ENCODE peak calls at places on chromosomes 12 and 14, in nine cellular contexts. O is left ventricle myocardium inferior; D is tibial artery; W is mesendoderm; V is cardiac muscle cell; R is CD8-positive, alpha-beta T cell; U is heart left ventricle; F is colonic mucosa; X is SJSA1. H is an unnamed sample.

GRCh38 chr14:88411039-88411438 is 25.6 kb downstream of the SPATA7 start:
- DNase-seq in O (no peak), D (no peak), W (peak; percentile 41), V (no peak), R (no peak), U (no peak), F (no peak), X (no peak), H (no peak)

GRCh38 chr12:46187023-46187422 is 81.8 kb downstream of the SLC38A1 start:
- DNase-seq in O (peak; percentile 39), D (no peak), W (no peak), V (peak; percentile 88), R (no peak), U (peak; percentile 38), F (no peak), X (no peak), H (no peak)

GRCh38 chr12:122366685-122367475 is 55.6 kb downstream of the CLIP1 start:
- DNase-seq in O (no peak), D (peak; percentile 74), W (peak; percentile 98), V (peak; percentile 91), R (no peak), U (no peak), F (no peak), X (peak; percentile 73), H (no peak)

GRCh38 chr12:112792306-112792705 is 758 bp downstream of the RPH3A start:
- DNase-seq in O (no peak), D (no peak), W (no peak), V (no peak), R (no peak), U (no peak), F (no peak), X (no peak), H (no peak)

GRCh38 chr14:91350813-91351507 is 66.7 kb downstream of the CCDC88C start:
- DNase-seq in O (no peak), D (no peak), W (no peak), V (no peak), R (no peak), U (no peak), F (no peak), X (no peak), H (peak; percentile 41)

GRCh38 chr12:123516221-123516780 is 17.2 kb downstream of the RILPL1 start:
- DNase-seq in O (no peak), D (no peak), W (peak; percentile 68), V (no peak), R (no peak), U (no peak), F (no peak), X (no peak), H (no peak)

GRCh38 chr12:2358986-2359658 is 306.3 kb downstream of the CACNA1C start:
- DNase-seq in O (no peak), D (no peak), W (no peak), V (peak; percentile 27), R (no peak), U (peak; percentile 16), F (no peak), X (no peak), H (no peak)

GRCh38 chr14:86673523-86673969 is 1143.6 kb downstream of the FLRT2 start:
- DNase-seq in O (no peak), D (no peak), W (peak; percentile 22), V (no peak), R (no peak), U (no peak), F (no peak), X (no peak), H (peak; percentile 49)

GRCh38 chr14:64363265-64363840 is 24.8 kb upstream of the MTHFD1 start:
- DNase-seq in O (no peak), D (no peak), W (peak; percentile 48), V (peak; percentile 46), R (no peak), U (no peak), F (no peak), X (no peak), H (no peak)

GRCh38 chr12:56687225-56688128 is 607 bp downstream of the PTGES3 start:
- DNase-seq in O (peak; percentile 49), D (peak; percentile 59), W (no peak), V (peak; percentile 42), R (peak; percentile 36), U (peak; percentile 62), F (peak; percentile 67), X (no peak), H (no peak)

GRCh38 chr14:75636100-75636692 is 24.5 kb downstream of the ERG28 start:
- DNase-seq in O (no peak), D (no peak), W (peak; percentile 38), V (peak; percentile 70), R (no peak), U (no peak), F (no peak), X (no peak), H (no peak)

GRCh38 chr12:120194226-120194533 is 335 bp downstream of the GCN1 start:
- DNase-seq in O (no peak), D (no peak), W (peak; percentile 28), V (no peak), R (no peak), U (no peak), F (no peak), X (no peak), H (no peak)

GRCh38 chr12:108468149-108468968 is 46.7 kb upstream of the FICD start:
- DNase-seq in O (no peak), D (no peak), W (peak; percentile 66), V (peak; percentile 58), R (no peak), U (no peak), F (peak; percentile 23), X (no peak), H (no peak)

GRCh38 chr14:74979442-74980397 is 23.0 kb upstream of the EIF2B2 start:
- DNase-seq in O (no peak), D (peak; percentile 69), W (peak; percentile 92), V (peak; percentile 47), R (no peak), U (no peak), F (no peak), X (no peak), H (peak; percentile 71)

GRCh38 chr14:56659361-56659760 is 79.8 kb downstream of the TMEM260 start:
- DNase-seq in O (no peak), D (no peak), W (peak; percentile 88), V (no peak), R (no peak), U (no peak), F (no peak), X (no peak), H (no peak)

GRCh38 chr12:56229082-56229481 is 769 bp upstream of the SLC39A5 start:
- DNase-seq in O (no peak), D (no peak), W (peak; percentile 37), V (no peak), R (no peak), U (no peak), F (no peak), X (no peak), H (no peak)

DNA sequence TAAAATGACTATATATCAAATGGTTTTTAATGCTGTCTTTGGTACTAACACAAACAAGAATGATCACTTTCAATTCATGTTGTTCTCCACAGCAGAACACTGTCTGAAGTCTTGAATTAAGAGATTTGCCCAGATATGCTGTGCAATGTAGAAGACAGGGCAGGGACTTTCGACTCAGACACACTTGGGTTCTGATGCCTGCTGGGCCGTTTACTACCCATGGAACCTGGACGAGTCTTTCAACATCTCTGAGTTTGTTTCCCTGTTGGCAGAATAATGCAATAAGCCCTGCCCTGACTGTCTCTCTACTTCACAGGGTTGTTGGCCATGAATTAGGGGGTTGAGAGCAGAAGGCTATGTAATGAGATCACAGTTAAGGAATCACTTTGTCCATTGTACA is 162.6 kb upstream of the TMPO start:
- DNase-seq in O (no peak), D (no peak), W (no peak), V (peak; percentile 31), R (no peak), U (no peak), F (no peak), X (no peak), H (no peak)
- H3K27ac ChIP-seq in O (no peak overlapping the region), D (no peak overlapping the region), W (peak overlapping the region; percentile 29), V (no peak overlapping the region), R (no peak overlapping the region), U (no peak overlapping the region), F (no peak overlapping the region), X (peak overlapping the region; percentile 1), H (peak overlapping the region; percentile 85)

GRCh38 chr12:7387289-7387688 is 56.7 kb downstream of the CD163L1 start:
- DNase-seq in O (no peak), D (no peak), W (no peak), V (no peak), R (no peak), U (no peak), F (no peak), X (no peak), H (no peak)

DNA sequence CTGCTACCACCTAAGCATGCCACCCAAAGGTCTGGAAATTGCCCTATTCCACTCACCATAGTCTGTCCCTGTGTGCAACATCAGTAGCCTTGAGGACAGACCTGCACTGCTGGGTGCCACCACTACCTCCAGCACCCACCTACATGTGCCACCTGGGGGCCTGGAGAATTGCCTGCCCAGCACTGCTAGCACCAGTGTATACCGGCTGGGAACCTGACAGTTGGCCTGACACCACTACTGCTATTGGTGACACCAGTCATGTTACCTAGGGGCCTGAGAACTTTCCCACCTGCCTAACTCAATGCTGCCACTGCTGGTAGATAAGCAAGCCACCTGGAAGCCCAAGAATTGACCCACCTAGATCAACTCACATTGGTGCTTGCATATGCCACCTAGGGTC is 60.8 kb downstream of the CD163L1 start:
- DNase-seq in O (no peak), D (no peak), W (no peak), V (no peak), R (no peak), U (no peak), F (no peak), X (no peak), H (no peak)
- H3K4me1 ChIP-seq in O (no peaks in the 10 kb centered on the region), D (no peaks in the 10 kb centered on the region), W (no peaks in the 10 kb centered on the region), V (no peaks in the 10 kb centered on the region), R (no peaks in the 10 kb centered on the region), U (no peaks in the 10 kb centered on the region), F (no peaks in the 10 kb centered on the region), X (no peaks in the 10 kb centered on the region), H (no peaks in the 10 kb centered on the region)

DNA sequence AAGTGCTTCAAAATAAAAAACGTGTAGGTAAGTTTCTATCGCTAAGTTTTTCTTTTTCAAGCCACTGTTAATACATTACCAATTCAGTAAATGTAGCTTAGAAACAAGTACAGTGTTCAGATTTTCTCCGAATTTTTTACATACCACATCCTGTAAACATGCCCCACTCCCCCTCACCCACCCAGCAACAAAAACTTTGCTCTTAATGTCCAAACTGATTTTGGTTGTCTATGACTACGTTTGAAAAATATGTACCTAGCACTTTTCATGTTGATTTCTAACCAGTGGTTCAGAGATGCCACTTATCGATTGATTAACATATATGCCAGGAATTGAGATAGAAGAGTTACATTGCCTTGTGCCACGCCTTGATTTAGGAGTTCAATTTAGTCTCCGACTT is 663 bp upstream of the LIN7A start:
- DNase-seq in O (no peak), D (no peak), W (no peak), V (no peak), R (no peak), U (no peak), F (no peak), X (no peak), H (no peak)
- H3K4me3 ChIP-seq in O (peak overlapping the region; percentile 88), D (no peak overlapping the region), W (no peak overlapping the region), V (no peak overlapping the region), R (no peak overlapping the region), U (no peak overlapping the region), F (no peak overlapping the region), X (no peak overlapping the region), H (no peak overlapping the region)

GRCh38 chr12:103373088-103373523 is 122.7 kb downstream of the C12orf42 start:
- DNase-seq in O (no peak), D (no peak), W (no peak), V (no peak), R (no peak), U (no peak), F (no peak), X (no peak), H (no peak)

GRCh38 chr12:103368167-103368566 is 127.6 kb downstream of the C12orf42 start:
- DNase-seq in O (no peak), D (no peak), W (no peak), V (no peak), R (no peak), U (no peak), F (no peak), X (no peak), H (no peak)

GRCh38 chr12:103369929-103370328 is 125.8 kb downstream of the C12orf42 start:
- DNase-seq in O (no peak), D (no peak), W (no peak), V (no peak), R (no peak), U (no peak), F (no peak), X (no peak), H (no peak)
- H3K27ac ChIP-seq in O (no peak overlapping the region), D (no peak overlapping the region), W (no peak overlapping the region), V (no peak overlapping the region), R (no peak overlapping the region), U (no peak overlapping the region), F (no peak overlapping the region), X (no peak overlapping the region), H (no peak overlapping the region)

H was measured in RWPE2.